ENCODE peak calls at places on chromosomes 7 and 10, in seven cellular contexts. One of them, this sample, is unnamed.

GRCh38 chr10:33559105-33559504 is 224.6 kb upstream of the NRP1 start:
- DNase-seq in neuronal stem cell: no peak
- DNase-seq in H1: no peak
- DNase-seq in mesendoderm: no peak
- DNase-seq in H9: no peak
- DNase-seq in IMR-90: peak
- DNase-seq in mesenchymal stem cell: no peak
- DNase-seq in this sample: no peak

GRCh38 chr10:6406220-6407033 is 173.6 kb downstream of the PRKCQ start:
- DNase-seq in mesenchymal stem cell: peak
- DNase-seq in H1: no peak
- DNase-seq in neuronal stem cell: no peak
- DNase-seq in mesendoderm: no peak
- DNase-seq in H9: no peak
- DNase-seq in IMR-90: peak
- DNase-seq in this sample: peak

GRCh38 chr10:19954601-19955000 is 138.4 kb downstream of the PLXDC2 start:
- DNase-seq in H1: no peak
- DNase-seq in H9: no peak
- DNase-seq in IMR-90: no peak
- DNase-seq in mesenchymal stem cell: no peak
- DNase-seq in mesendoderm: no peak
- DNase-seq in neuronal stem cell: no peak
- DNase-seq in this sample: no peak

GRCh38 chr7:29270579-29270978 is 76.0 kb downstream of the CHN2 start:
- DNase-seq in mesendoderm: no peak
- DNase-seq in mesenchymal stem cell: peak
- DNase-seq in H9: no peak
- DNase-seq in IMR-90: no peak
- DNase-seq in H1: no peak
- DNase-seq in neuronal stem cell: no peak
- DNase-seq in this sample: no peak

GRCh38 chr10:14491814-14492213 is 161.1 kb upstream of the FRMD4A start:
- DNase-seq in mesendoderm: no peak
- DNase-seq in H9: no peak
- DNase-seq in neuronal stem cell: no peak
- DNase-seq in H1: no peak
- DNase-seq in mesenchymal stem cell: no peak
- DNase-seq in IMR-90: peak
- DNase-seq in this sample: no peak

GRCh38 chr7:98133181-98133580 is 26.5 kb downstream of the LMTK2 start:
- DNase-seq in mesendoderm: no peak
- DNase-seq in neuronal stem cell: no peak
- DNase-seq in mesenchymal stem cell: peak
- DNase-seq in H9: no peak
- DNase-seq in H1: no peak
- DNase-seq in IMR-90: no peak
- DNase-seq in this sample: no peak

GRCh38 chr10:76738991-76739390 is 898.6 kb downstream of the KCNMA1 start:
- DNase-seq in mesendoderm: no peak
- DNase-seq in neuronal stem cell: no peak
- DNase-seq in mesenchymal stem cell: no peak
- DNase-seq in H9: no peak
- DNase-seq in IMR-90: no peak
- DNase-seq in H1: no peak
- DNase-seq in this sample: no peak

GRCh38 chr10:80468002-80468401 is 13.9 kb downstream of the TSPAN14 start:
- DNase-seq in H1: no peak
- DNase-seq in mesendoderm: peak
- DNase-seq in IMR-90: no peak
- DNase-seq in H9: peak
- DNase-seq in mesenchymal stem cell: no peak
- DNase-seq in neuronal stem cell: no peak
- DNase-seq in this sample: no peak

GRCh38 chr10:101840102-101840684 is 3.4 kb downstream of the KCNIP2 start:
- DNase-seq in IMR-90: no peak
- DNase-seq in H9: peak
- DNase-seq in mesendoderm: peak
- DNase-seq in H1: no peak
- DNase-seq in neuronal stem cell: no peak
- DNase-seq in mesenchymal stem cell: peak
- DNase-seq in this sample: no peak

GRCh38 chr7:90383879-90384278 is 19.4 kb upstream of the CLDN12 start:
- DNase-seq in H1: no peak
- DNase-seq in mesenchymal stem cell: peak
- DNase-seq in IMR-90: peak
- DNase-seq in mesendoderm: no peak
- DNase-seq in H9: no peak
- DNase-seq in neuronal stem cell: no peak
- DNase-seq in this sample: no peak

GRCh38 chr7:156609010-156609877 is 31.3 kb upstream of the RNF32 start:
- DNase-seq in mesendoderm: no peak
- DNase-seq in mesenchymal stem cell: no peak
- DNase-seq in IMR-90: no peak
- DNase-seq in neuronal stem cell: no peak
- DNase-seq in H1: no peak
- DNase-seq in H9: no peak
- DNase-seq in this sample: no peak
- H3K27ac ChIP-seq in mesendoderm: no peak
- H3K27ac ChIP-seq in mesenchymal stem cell: no peak
- H3K27ac ChIP-seq in IMR-90: no peak
- H3K27ac ChIP-seq in neuronal stem cell: no peak
- H3K27ac ChIP-seq in H1: no peak
- H3K27ac ChIP-seq in H9: no peak
- H3K27ac ChIP-seq in this sample: no peak

GRCh38 chr7:150855046-150855445 is 2.7 kb downstream of the AOC1 start:
- DNase-seq in IMR-90: no peak
- DNase-seq in mesendoderm: no peak
- DNase-seq in H1: no peak
- DNase-seq in H9: peak
- DNase-seq in mesenchymal stem cell: no peak
- DNase-seq in neuronal stem cell: no peak
- DNase-seq in this sample: no peak

GRCh38 chr7:150854066-150855000 is 2.0 kb downstream of the AOC1 start:
- DNase-seq in H9: peak
- DNase-seq in neuronal stem cell: no peak
- DNase-seq in mesenchymal stem cell: no peak
- DNase-seq in H1: no peak
- DNase-seq in IMR-90: no peak
- DNase-seq in mesendoderm: no peak
- DNase-seq in this sample: no peak

GRCh38 chr7:150851497-150852370 is 583 bp upstream of the AOC1 start:
- DNase-seq in mesendoderm: no peak
- DNase-seq in IMR-90: no peak
- DNase-seq in neuronal stem cell: no peak
- DNase-seq in H9: peak
- DNase-seq in mesenchymal stem cell: no peak
- DNase-seq in H1: no peak
- DNase-seq in this sample: no peak

GRCh38 chr7:150850273-150850672 is 2.0 kb upstream of the AOC1 start:
- DNase-seq in mesendoderm: no peak
- DNase-seq in H9: no peak
- DNase-seq in mesenchymal stem cell: no peak
- DNase-seq in neuronal stem cell: no peak
- DNase-seq in IMR-90: no peak
- DNase-seq in H1: no peak
- DNase-seq in this sample: no peak

DNA sequence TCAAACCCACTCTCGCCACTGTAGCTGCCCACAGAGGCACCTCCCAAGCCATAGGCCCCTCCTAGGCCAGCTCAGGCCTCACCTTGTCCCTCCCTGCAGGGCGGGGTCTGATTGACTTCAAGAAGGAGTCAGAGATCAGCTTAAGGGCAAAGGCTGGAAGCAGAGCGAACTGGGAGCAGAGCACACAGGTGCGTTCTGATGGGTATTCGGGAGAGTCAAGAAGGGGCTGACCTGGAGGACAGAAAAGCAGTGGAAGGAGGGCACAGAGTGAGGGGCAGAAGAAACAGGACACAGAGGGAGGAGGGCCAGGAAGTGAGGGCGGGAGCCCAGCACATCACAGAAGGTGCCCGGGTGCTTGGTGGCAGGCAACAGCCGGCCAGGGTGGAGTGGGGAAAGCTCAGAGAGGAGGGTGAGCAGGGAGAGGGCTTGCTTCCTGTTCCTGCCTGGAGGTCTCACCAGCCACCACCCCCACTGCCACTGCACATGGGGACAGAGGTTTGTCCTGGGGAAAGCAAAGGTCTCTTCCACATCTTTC is at the start of gene AOC1:
- DNase-seq in mesendoderm: no peak
- DNase-seq in H9: peak
- DNase-seq in H1: no peak
- DNase-seq in mesenchymal stem cell: no peak
- DNase-seq in neuronal stem cell: no peak
- DNase-seq in IMR-90: no peak
- DNase-seq in this sample: peak
- H3K18ac ChIP-seq in mesendoderm: no peak
- H3K18ac ChIP-seq in H9: no peak
- H3K18ac ChIP-seq in H1: peak
- H3K18ac ChIP-seq in mesenchymal stem cell: no peak
- H3K18ac ChIP-seq in neuronal stem cell: peak
- H3K18ac ChIP-seq in IMR-90: no peak
- H3K18ac ChIP-seq in this sample: no peak

GRCh38 chr10:75470901-75471300 is 39.5 kb downstream of the LRMDA start:
- DNase-seq in H9: no peak
- DNase-seq in mesenchymal stem cell: no peak
- DNase-seq in IMR-90: no peak
- DNase-seq in neuronal stem cell: no peak
- DNase-seq in mesendoderm: no peak
- DNase-seq in H1: no peak
- DNase-seq in this sample: no peak
- H2BK5ac ChIP-seq in H9: no peak
- H2BK5ac ChIP-seq in mesenchymal stem cell: no peak
- H2BK5ac ChIP-seq in IMR-90: no peak
- H2BK5ac ChIP-seq in neuronal stem cell: no peak
- H2BK5ac ChIP-seq in mesendoderm: no peak
- H2BK5ac ChIP-seq in H1: no peak
- H2BK5ac ChIP-seq in this sample: no peak

GRCh38 chr7:7675686-7676085 is 35.1 kb downstream of the UMAD1 start:
- DNase-seq in IMR-90: no peak
- DNase-seq in H9: no peak
- DNase-seq in neuronal stem cell: no peak
- DNase-seq in mesendoderm: no peak
- DNase-seq in mesenchymal stem cell: no peak
- DNase-seq in H1: no peak
- DNase-seq in this sample: no peak

GRCh38 chr7:7681936-7682329 is 36.5 kb downstream of the RPA3 start:
- DNase-seq in H9: no peak
- DNase-seq in neuronal stem cell: no peak
- DNase-seq in IMR-90: no peak
- DNase-seq in mesenchymal stem cell: no peak
- DNase-seq in H1: no peak
- DNase-seq in mesendoderm: no peak
- DNase-seq in this sample: no peak

GRCh38 chr7:7682856-7683255 is 35.6 kb downstream of the RPA3 start:
- DNase-seq in neuronal stem cell: no peak
- DNase-seq in IMR-90: no peak
- DNase-seq in mesenchymal stem cell: no peak
- DNase-seq in mesendoderm: no peak
- DNase-seq in H9: no peak
- DNase-seq in H1: no peak
- DNase-seq in this sample: no peak

GRCh38 chr7:7686806-7687205 is 31.6 kb downstream of the RPA3 start:
- DNase-seq in neuronal stem cell: no peak
- DNase-seq in mesendoderm: no peak
- DNase-seq in H9: no peak
- DNase-seq in mesenchymal stem cell: no peak
- DNase-seq in H1: no peak
- DNase-seq in IMR-90: no peak
- DNase-seq in this sample: no peak

DNA sequence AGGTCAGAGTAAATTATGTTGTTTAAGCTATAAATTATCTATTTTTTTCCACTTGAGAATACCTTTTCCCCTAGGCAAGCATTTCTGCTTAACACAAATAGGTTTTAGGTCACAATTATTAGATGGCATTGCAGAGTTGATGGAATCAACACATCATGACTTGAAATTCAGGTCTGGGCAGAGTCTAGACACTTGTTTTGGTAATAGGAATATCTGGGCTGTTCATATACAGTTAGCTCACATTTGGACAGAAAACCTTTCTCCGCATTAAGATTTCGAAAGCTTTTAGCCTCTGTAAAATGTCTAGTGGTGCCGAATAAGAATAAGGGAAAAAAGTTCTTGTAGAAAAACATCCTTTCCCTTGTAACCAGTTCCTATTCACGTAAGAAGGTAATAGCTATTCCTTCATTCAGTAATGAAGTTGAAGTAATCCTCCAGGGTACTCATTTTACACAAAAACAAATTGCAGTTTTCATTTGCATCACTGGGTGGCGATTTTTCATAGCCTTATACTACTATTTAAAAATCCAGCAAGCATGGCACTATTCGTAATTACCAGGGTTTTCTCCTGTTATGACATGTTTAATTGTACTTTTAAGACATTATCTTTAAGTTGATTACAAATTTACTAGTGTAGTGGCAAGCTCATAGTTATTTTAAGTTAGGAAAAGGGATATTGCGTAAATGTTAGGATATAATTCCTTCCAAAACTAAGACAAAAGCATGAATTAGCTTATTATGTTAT is 37.0 kb downstream of the RPA3 start:
- DNase-seq in H1: no peak
- DNase-seq in H9: no peak
- DNase-seq in mesendoderm: peak
- DNase-seq in IMR-90: peak
- DNase-seq in mesenchymal stem cell: peak
- DNase-seq in neuronal stem cell: peak
- DNase-seq in this sample: peak
- H3K27ac ChIP-seq in H1: no peak
- H3K27ac ChIP-seq in H9: no peak
- H3K27ac ChIP-seq in mesendoderm: no peak
- H3K27ac ChIP-seq in IMR-90: no peak
- H3K27ac ChIP-seq in mesenchymal stem cell: no peak
- H3K27ac ChIP-seq in neuronal stem cell: no peak
- H3K27ac ChIP-seq in this sample: no peak